ENCODE peak calls at places on chromosomes 6 and 20, in five cellular contexts. One of them, this sample, is unnamed.

GRCh38 chr6:90938116-90938515 is 351.2 kb upstream of the MAP3K7 start:
- DNase-seq in H54: no peak
- DNase-seq in C1 segment of cervical spinal cord: no peak
- DNase-seq in lung microvascular endothelial cell: no peak
- DNase-seq in NCI-H1436: no peak
- DNase-seq in this sample: no peak

GRCh38 chr20:7392551-7392950 is 547.7 kb downstream of the HAO1 start:
- DNase-seq in H54: no peak
- DNase-seq in C1 segment of cervical spinal cord: no peak
- DNase-seq in lung microvascular endothelial cell: no peak
- DNase-seq in NCI-H1436: no peak
- DNase-seq in this sample: no peak

GRCh38 chr6:79635179-79635578 is 4.0 kb downstream of the SH3BGRL2 start:
- DNase-seq in H54: peak
- DNase-seq in C1 segment of cervical spinal cord: no peak
- DNase-seq in lung microvascular endothelial cell: peak
- DNase-seq in NCI-H1436: no peak
- DNase-seq in this sample: no peak

GRCh38 chr20:64107736-64108457 is 532 bp upstream of the NPBWR2 start:
- DNase-seq in H54: no peak
- DNase-seq in C1 segment of cervical spinal cord: no peak
- DNase-seq in lung microvascular endothelial cell: no peak
- DNase-seq in NCI-H1436: no peak
- DNase-seq in this sample: peak

GRCh38 chr6:144331610-144332009 is 46.5 kb downstream of the UTRN start:
- DNase-seq in H54: peak
- DNase-seq in C1 segment of cervical spinal cord: no peak
- DNase-seq in lung microvascular endothelial cell: no peak
- DNase-seq in NCI-H1436: no peak
- DNase-seq in this sample: no peak

GRCh38 chr6:49551126-49551865 is 828 bp downstream of the C6orf141 start:
- DNase-seq in H54: peak
- DNase-seq in C1 segment of cervical spinal cord: no peak
- DNase-seq in lung microvascular endothelial cell: peak
- DNase-seq in NCI-H1436: peak
- DNase-seq in this sample: no peak

GRCh38 chr6:43847741-43848630 is 78.0 kb downstream of the VEGFA start:
- DNase-seq in H54: no peak
- DNase-seq in C1 segment of cervical spinal cord: no peak
- DNase-seq in lung microvascular endothelial cell: no peak
- DNase-seq in NCI-H1436: no peak
- DNase-seq in this sample: peak

GRCh38 chr6:161233986-161234620 is 39.8 kb downstream of the AGPAT4 start:
- DNase-seq in H54: peak
- DNase-seq in C1 segment of cervical spinal cord: no peak
- DNase-seq in lung microvascular endothelial cell: no peak
- DNase-seq in NCI-H1436: no peak
- DNase-seq in this sample: peak

GRCh38 chr6:32483968-32484613 is 44.4 kb downstream of the HLA-DRA start:
- DNase-seq in H54: no peak
- DNase-seq in C1 segment of cervical spinal cord: no peak
- DNase-seq in lung microvascular endothelial cell: no peak
- DNase-seq in NCI-H1436: no peak
- DNase-seq in this sample: peak

GRCh38 chr6:2220154-2220553 is 25.3 kb downstream of the GMDS start:
- DNase-seq in H54: no peak
- DNase-seq in C1 segment of cervical spinal cord: no peak
- DNase-seq in lung microvascular endothelial cell: no peak
- DNase-seq in NCI-H1436: no peak
- DNase-seq in this sample: no peak

GRCh38 chr6:38571721-38572120 is 68.0 kb downstream of the BTBD9 start:
- DNase-seq in H54: no peak
- DNase-seq in C1 segment of cervical spinal cord: no peak
- DNase-seq in lung microvascular endothelial cell: no peak
- DNase-seq in NCI-H1436: no peak
- DNase-seq in this sample: no peak

GRCh38 chr6:88725111-88725711 is 238.2 kb downstream of the RNGTT start:
- DNase-seq in H54: no peak
- DNase-seq in C1 segment of cervical spinal cord: no peak
- DNase-seq in lung microvascular endothelial cell: peak
- DNase-seq in NCI-H1436: no peak
- DNase-seq in this sample: peak

GRCh38 chr20:1401431-1401907 is 8.6 kb upstream of the FKBP1A start:
- DNase-seq in H54: no peak
- DNase-seq in C1 segment of cervical spinal cord: no peak
- DNase-seq in lung microvascular endothelial cell: no peak
- DNase-seq in NCI-H1436: no peak
- DNase-seq in this sample: no peak

GRCh38 chr20:8089668-8090067 is 42.4 kb upstream of the PLCB1 start:
- DNase-seq in H54: no peak
- DNase-seq in C1 segment of cervical spinal cord: no peak
- DNase-seq in lung microvascular endothelial cell: no peak
- DNase-seq in NCI-H1436: no peak
- DNase-seq in this sample: no peak

GRCh38 chr20:13183005-13183404 is 38.1 kb upstream of the ISM1 start:
- DNase-seq in H54: no peak
- DNase-seq in C1 segment of cervical spinal cord: no peak
- DNase-seq in lung microvascular endothelial cell: no peak
- DNase-seq in NCI-H1436: no peak
- DNase-seq in this sample: no peak

GRCh38 chr6:133424359-133424758 is 183.2 kb downstream of the EYA4 start:
- DNase-seq in H54: no peak
- DNase-seq in C1 segment of cervical spinal cord: no peak
- DNase-seq in lung microvascular endothelial cell: no peak
- DNase-seq in NCI-H1436: no peak
- DNase-seq in this sample: no peak

GRCh38 chr6:2632368-2632767 is 118.4 kb downstream of the MYLK4 start:
- DNase-seq in H54: no peak
- DNase-seq in C1 segment of cervical spinal cord: no peak
- DNase-seq in lung microvascular endothelial cell: no peak
- DNase-seq in NCI-H1436: no peak
- DNase-seq in this sample: no peak

GRCh38 chr6:62714112-62714511 is 428.1 kb upstream of the KHDRBS2 start:
- DNase-seq in H54: no peak
- DNase-seq in C1 segment of cervical spinal cord: no peak
- DNase-seq in lung microvascular endothelial cell: no peak
- DNase-seq in NCI-H1436: no peak
- DNase-seq in this sample: no peak

GRCh38 chr6:41028618-41029486 is 10.2 kb downstream of the UNC5CL start:
- DNase-seq in H54: no peak
- DNase-seq in C1 segment of cervical spinal cord: no peak
- DNase-seq in lung microvascular endothelial cell: no peak
- DNase-seq in NCI-H1436: peak
- DNase-seq in this sample: no peak

GRCh38 chr6:138331444-138331843 is 46.3 kb upstream of the SMIM28 start:
- DNase-seq in H54: no peak
- DNase-seq in C1 segment of cervical spinal cord: no peak
- DNase-seq in lung microvascular endothelial cell: no peak
- DNase-seq in NCI-H1436: no peak
- DNase-seq in this sample: no peak

GRCh38 chr6:84774174-84775158 is 10.1 kb upstream of the TBX18 start:
- DNase-seq in H54: no peak
- DNase-seq in C1 segment of cervical spinal cord: no peak
- DNase-seq in lung microvascular endothelial cell: peak
- DNase-seq in NCI-H1436: no peak
- DNase-seq in this sample: peak

GRCh38 chr6:138404666-138405337 is 779 bp downstream of the HEBP2 start:
- DNase-seq in H54: no peak
- DNase-seq in C1 segment of cervical spinal cord: peak
- DNase-seq in lung microvascular endothelial cell: no peak
- DNase-seq in NCI-H1436: no peak
- DNase-seq in this sample: peak

This sample was measured in posterior vena cava.